ENCODE peak calls at places on chromosomes 1 and 21, in eight cellular contexts. D, H, X, P, N, B, O and M are unnamed samples. For H3K4me1, the result is how much of the 10 kb centered on the place peaks cover.

GRCh38 chr1:26833432-26834405 is 7.2 kb downstream of the ZDHHC18 start:
- DNase-seq in B (peak), O (no peak), H (no peak), X (no peak), N (peak), P (no peak), D (peak), M (no peak)

GRCh38 chr1:210448293-210448892 is 119.7 kb downstream of the HHAT start:
- DNase-seq in P (no peak), D (no peak), O (peak), B (no peak), X (no peak), H (peak), N (no peak), M (no peak)

GRCh38 chr21:36079010-36079649 is 9.3 kb downstream of the CBR1 start:
- DNase-seq in O (peak), B (no peak), D (no peak), H (no peak), X (no peak), N (peak), P (no peak), M (no peak)

GRCh38 chr1:87888456-87888855 is 559.8 kb downstream of the LMO4 start:
- DNase-seq in X (no peak), H (no peak), B (no peak), N (no peak), P (no peak), D (no peak), O (no peak), M (no peak)

GRCh38 chr1:204077979-204078696 is 5.2 kb downstream of the SOX13 start:
- DNase-seq in D (no peak), P (no peak), X (no peak), N (no peak), O (no peak), H (peak), B (no peak), M (no peak)

GRCh38 chr1:235078927-235079381 is 49.7 kb downstream of the TOMM20 start:
- DNase-seq in B (no peak), N (no peak), O (no peak), X (no peak), D (no peak), P (no peak), H (peak), M (no peak)

GRCh38 chr1:2911391-2912178 is 109.7 kb upstream of the ACTRT2 start:
- DNase-seq in H (no peak), N (no peak), O (no peak), P (no peak), X (no peak), B (no peak), D (no peak), M (no peak)

GRCh38 chr1:14896381-14897079 is 257.0 kb upstream of the TMEM51 start:
- DNase-seq in X (no peak), N (no peak), O (no peak), D (no peak), P (no peak), H (peak), B (no peak), M (no peak)

GRCh38 chr1:226714148-226714547 is 24.9 kb downstream of the ITPKB start:
- DNase-seq in X (no peak), B (no peak), O (no peak), D (no peak), P (no peak), N (no peak), H (peak), M (no peak)

GRCh38 chr1:44500181-44501021 is 95.3 kb downstream of the RNF220 start:
- DNase-seq in D (no peak), B (no peak), H (no peak), P (no peak), O (no peak), N (no peak), X (no peak), M (peak)

GRCh38 chr1:240455228-240455821 is 156.6 kb downstream of the GREM2 start:
- DNase-seq in X (no peak), N (no peak), O (no peak), D (no peak), H (peak), P (no peak), B (no peak), M (no peak)

GRCh38 chr1:155522069-155522468 is 40.5 kb downstream of the ASH1L start:
- DNase-seq in X (no peak), H (no peak), N (no peak), D (no peak), O (no peak), P (no peak), B (no peak), M (no peak)

GRCh38 chr21:34900376-34900775 is 148.7 kb downstream of the RUNX1 start:
- DNase-seq in N (no peak), P (no peak), H (no peak), B (no peak), D (no peak), O (no peak), X (no peak), M (no peak)

GRCh38 chr21:26849428-26850115 is 4.4 kb upstream of the ADAMTS1 start:
- DNase-seq in X (no peak), P (no peak), O (peak), B (no peak), H (peak), N (no peak), D (no peak), M (peak)

GRCh38 chr1:219837274-219837993 is 90.9 kb downstream of the SLC30A10 start:
- DNase-seq in D (no peak), O (peak), N (no peak), P (no peak), X (no peak), B (no peak), H (peak), M (no peak)

GRCh38 chr21:8993284-8993942 is 1528.0 kb upstream of the TPTE start:
- DNase-seq in X (no peak), H (no peak), N (no peak), O (no peak), B (no peak), P (no peak), D (no peak), M (no peak)

GRCh38 chr1:90614872-90615271 is 102.2 kb downstream of the BARHL2 start:
- DNase-seq in P (no peak), D (no peak), O (no peak), B (no peak), X (no peak), N (no peak), H (no peak), M (no peak)

GRCh38 chr1:207366022-207366421 is 44.5 kb downstream of the CD55 start:
- DNase-seq in D (no peak), H (peak), B (no peak), X (no peak), P (no peak), O (no peak), N (no peak), M (no peak)

GRCh38 chr1:240559781-240560180 is 52.2 kb downstream of the GREM2 start:
- DNase-seq in P (no peak), D (no peak), O (no peak), H (no peak), N (no peak), B (no peak), X (no peak), M (no peak)

GRCh38 chr1:145786271-145786670 is 37.6 kb downstream of the RNF115 start:
- DNase-seq in O (no peak), D (no peak), P (no peak), X (no peak), H (no peak), B (no peak), N (no peak), M (no peak)

GRCh38 chr1:155938220-155938627 is 3.2 kb upstream of the RXFP4 start:
- DNase-seq in N (no peak), X (no peak), H (peak), D (no peak), O (peak), B (no peak), P (no peak), M (no peak)

GRCh38 chr1:174204697-174205308 is 45.5 kb downstream of the RABGAP1L start:
- DNase-seq in P (no peak), N (no peak), X (no peak), O (no peak), B (no peak), D (no peak), H (no peak), M (no peak)

GRCh38 chr1:45685308-45686080 is 839 bp downstream of the GPBP1L1 start:
- DNase-seq in H (peak), N (no peak), X (no peak), O (peak), P (no peak), D (no peak), B (no peak), M (no peak)

GRCh38 chr1:206687915-206688442 is 3.3 kb downstream of the MAPKAPK2 start:
- DNase-seq in D (no peak), H (peak), P (no peak), B (no peak), X (no peak), O (no peak), N (no peak), M (no peak)

GRCh38 chr21:46394819-46395152 is 63.9 kb upstream of the DIP2A start:
- DNase-seq in D (peak), P (no peak), H (no peak), O (no peak), B (no peak), N (no peak), X (no peak), M (no peak)

GRCh38 chr1:93576346-93576745 is 105.3 kb downstream of the BCAR3 start:
- DNase-seq in H (no peak), P (no peak), X (no peak), N (no peak), B (peak), D (no peak), O (no peak), M (peak)

GRCh38 chr1:81717230-81717629 is 83.5 kb upstream of the ADGRL2 start:
- DNase-seq in O (no peak), X (no peak), B (no peak), D (no peak), P (no peak), H (no peak), N (no peak), M (no peak)

GRCh38 chr1:243910612-243911011 is 60.6 kb upstream of the AKT3 start:
- DNase-seq in D (no peak), N (no peak), X (no peak), H (no peak), B (no peak), P (no peak), O (no peak), M (no peak)

GRCh38 chr1:230261918-230262650 is 164.0 kb downstream of the PGBD5 start:
- DNase-seq in X (no peak), B (no peak), O (no peak), H (no peak), D (no peak), P (no peak), N (no peak), M (no peak)

GRCh38 chr1:42931108-42931539 is 27.5 kb downstream of the SLC2A1 start:
- DNase-seq in P (no peak), N (peak), D (no peak), H (peak), O (no peak), X (no peak), B (no peak), M (no peak)
- H3K4me1 ChIP-seq in P (under half), N (under half), D (under half), H (under half), O (under half), X (under half), B (under half), M (half or more)

GRCh38 chr1:222171005-222171404 is 376.9 kb downstream of the HHIPL2 start:
- DNase-seq in N (no peak), P (no peak), O (no peak), D (no peak), H (peak), B (no peak), X (no peak), M (no peak)
- TF ChIP-seq CTCF in N (peak), P (no peak), O (peak), D (peak), H (peak), B (peak), X (no peak), M (peak)

GRCh38 chr21:42903817-42904216 is 10.7 kb downstream of the NDUFV3 start:
- DNase-seq in H (no peak), D (peak), B (no peak), P (no peak), X (no peak), O (no peak), N (no peak), M (no peak)
- H3K4me3 ChIP-seq in H (no peak), D (no peak), B (no peak), P (no peak), X (no peak), O (no peak), N (no peak), M (no peak)

DNA sequence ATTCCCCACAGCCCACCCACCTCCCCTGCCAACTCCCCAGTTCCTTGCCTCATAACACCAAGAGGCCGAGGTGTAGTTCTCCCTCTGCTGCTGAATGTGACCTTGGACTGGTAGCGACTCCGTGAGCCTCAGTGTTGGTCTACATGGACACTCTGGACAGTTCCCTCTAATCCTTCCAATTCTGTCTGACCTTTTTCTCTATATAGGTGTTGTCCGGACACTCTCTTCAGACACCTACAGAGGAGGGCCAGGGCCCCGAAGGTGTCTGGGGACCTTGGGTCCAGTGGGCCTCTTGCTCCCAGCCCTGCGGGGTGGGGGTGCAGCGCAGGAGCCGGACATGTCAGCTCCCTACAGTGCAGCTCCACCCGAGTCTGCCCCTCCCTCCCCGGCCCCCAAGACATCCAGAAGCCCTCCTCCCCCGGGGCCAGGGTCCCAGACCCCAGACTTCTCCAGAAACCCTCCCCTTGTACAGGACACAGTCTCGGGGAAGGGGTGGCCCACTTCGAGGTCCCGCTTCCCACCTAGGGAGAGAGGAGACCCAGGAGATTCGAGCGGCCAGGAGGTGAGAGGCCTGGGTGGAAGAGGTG is 3.6 kb downstream of the ADAMTSL4 start:
- DNase-seq in D (no peak), O (no peak), N (peak), B (no peak), H (no peak), X (peak), P (peak), M (no peak)
- H3K4me1 ChIP-seq in D (under half), O (under half), N (under half), B (half or more), H (under half), X (under half), P (under half), M (under half)

GRCh38 chr1:153194331-153195050 is 8.7 kb upstream of the LELP1 start:
- DNase-seq in D (no peak), P (no peak), X (no peak), O (no peak), H (no peak), B (no peak), N (no peak), M (no peak)

GRCh38 chr1:153195216-153195615 is 8.0 kb upstream of the LELP1 start:
- DNase-seq in B (no peak), H (no peak), N (no peak), D (no peak), P (no peak), X (no peak), O (no peak), M (no peak)

GRCh38 chr1:153190373-153190772 is 12.9 kb upstream of the LELP1 start:
- DNase-seq in X (no peak), O (no peak), N (no peak), P (no peak), B (no peak), H (no peak), D (no peak), M (no peak)

DNA sequence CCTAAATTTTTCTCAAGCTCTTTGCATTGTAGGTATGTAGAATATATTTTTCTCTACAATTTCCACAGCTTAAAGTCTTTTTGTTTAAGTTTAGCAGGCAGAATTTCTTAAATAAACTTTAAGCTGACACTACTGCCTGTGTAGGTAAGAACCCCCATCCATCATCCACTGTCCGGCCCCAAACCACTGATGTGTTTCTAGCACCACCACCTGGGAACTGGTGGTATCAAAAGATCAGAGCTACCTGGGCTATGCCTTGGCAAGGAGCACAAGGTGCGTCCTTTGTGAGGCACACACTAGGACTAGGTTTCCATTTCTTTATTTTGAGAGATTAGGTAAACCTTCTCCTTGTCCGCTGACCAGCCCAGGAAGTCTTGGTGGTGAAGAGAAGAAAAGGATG is 10.5 kb upstream of the LELP1 start:
- DNase-seq in B (no peak), X (no peak), H (no peak), D (no peak), N (no peak), O (no peak), P (no peak), M (no peak)
- TF ChIP-seq CTCF in B (no peak), X (no peak), H (no peak), D (no peak), N (no peak), O (no peak), P (no peak), M (no peak)